ENCODE peak calls at places on chromosomes 12 and 14, in four cellular contexts. R is HCT116, O is H1, G is GM12878. A is an unnamed sample.

GRCh38 chr12:116366456-116366776 is 88.9 kb upstream of the MED13L start:
- DNase-seq in R (no peak), G (no peak), O (no peak), A (no peak)

GRCh38 chr14:85537526-85537925 is 7.6 kb downstream of the FLRT2 start:
- DNase-seq in G (no peak), R (no peak), O (no peak), A (no peak)

GRCh38 chr12:51322452-51322851 is 1.5 kb downstream of the BIN2 start:
- DNase-seq in R (no peak), G (peak), O (no peak), A (no peak)

GRCh38 chr14:102557434-102558226 is 34.8 kb upstream of the RCOR1 start:
- DNase-seq in G (no peak), O (no peak), R (no peak), A (no peak)

GRCh38 chr12:25382311-25383106 is 131.8 kb upstream of the KRAS start:
- DNase-seq in O (no peak), R (no peak), G (no peak), A (no peak)

GRCh38 chr12:19151298-19151697 is 21.8 kb downstream of the PLEKHA5 start:
- DNase-seq in G (no peak), R (no peak), O (no peak), A (no peak)

GRCh38 chr14:76351941-76352340 is 24.0 kb upstream of the ESRRB start:
- DNase-seq in R (no peak), G (no peak), O (no peak), A (no peak)

GRCh38 chr14:49950275-49951250 is 57.7 kb downstream of the ARF6 start:
- DNase-seq in R (peak), O (no peak), G (no peak), A (no peak)

GRCh38 chr12:108313236-108313608 is 25.9 kb downstream of the CMKLR1 start:
- DNase-seq in R (no peak), G (no peak), O (no peak), A (no peak)

GRCh38 chr12:7376196-7376595 is 67.8 kb downstream of the CD163L1 start:
- DNase-seq in O (no peak), R (no peak), G (no peak), A (no peak)

GRCh38 chr14:73888971-73889370 is 2.3 kb downstream of the ZNF410 start:
- DNase-seq in G (no peak), R (no peak), O (no peak), A (no peak)

GRCh38 chr14:59507063-59507751 is 22.9 kb downstream of the JKAMP start:
- DNase-seq in R (peak), O (peak), G (no peak), A (peak)

GRCh38 chr12:91493308-91493707 is 310.7 kb upstream of the DCN start:
- DNase-seq in R (no peak), G (no peak), O (no peak), A (no peak)

GRCh38 chr14:96215845-96216244 is 11.2 kb downstream of the BDKRB2 start:
- DNase-seq in R (no peak), O (no peak), G (no peak), A (no peak)

GRCh38 chr12:57887631-57888406 is 41.3 kb upstream of the CTDSP2 start:
- DNase-seq in O (no peak), G (no peak), R (no peak), A (no peak)

GRCh38 chr14:102516531-102517411 is 7.2 kb upstream of the ANKRD9 start:
- DNase-seq in R (no peak), O (peak), G (no peak), A (peak)

GRCh38 chr14:59826150-59826549 is 44.4 kb downstream of the RTN1 start:
- DNase-seq in O (no peak), R (no peak), G (no peak), A (no peak)

GRCh38 chr12:559208-559905 is 99.6 kb downstream of the B4GALNT3 start:
- DNase-seq in R (no peak), G (no peak), O (no peak), A (no peak)

GRCh38 chr14:72758420-72758819 is 135.5 kb downstream of the DPF3 start:
- DNase-seq in R (no peak), G (no peak), O (no peak), A (no peak)

GRCh38 chr14:55019968-55020554 is 6.8 kb downstream of the WDHD1 start:
- DNase-seq in R (no peak), O (no peak), G (no peak), A (no peak)

GRCh38 chr14:100192250-100192671 is 32.8 kb upstream of the DEGS2 start:
- DNase-seq in G (no peak), O (peak), R (no peak), A (no peak)

GRCh38 chr12:21697829-21698630 is 40.4 kb upstream of the LDHB start:
- DNase-seq in O (no peak), G (no peak), R (peak), A (peak)

GRCh38 chr14:49951946-49952345 is 59.1 kb downstream of the ARF6 start:
- DNase-seq in G (no peak), O (no peak), R (no peak), A (no peak)

GRCh38 chr14:53519137-53519536 is 366.0 kb upstream of the DDHD1 start:
- DNase-seq in G (no peak), R (no peak), O (no peak), A (no peak)

GRCh38 chr14:93926209-93926872 is 803 bp upstream of the FAM181A start:
- DNase-seq in G (no peak), R (no peak), O (no peak), A (no peak)

GRCh38 chr14:103224996-103225874 is 102.0 kb downstream of the TNFAIP2 start:
- DNase-seq in G (no peak), R (no peak), O (no peak), A (no peak)

GRCh38 chr12:118332511-118332910 is 40.2 kb downstream of the TAOK3 start:
- DNase-seq in R (no peak), O (no peak), G (no peak), A (no peak)

GRCh38 chr12:116598341-116599284 is 39.4 kb downstream of the MAP1LC3B2 start:
- DNase-seq in R (no peak), O (no peak), G (no peak), A (peak)

GRCh38 chr14:100305446-100306255 is 593 bp downstream of the SLC25A29 start:
- DNase-seq in O (peak), R (no peak), G (no peak), A (peak)

GRCh38 chr12:3199551-3200031 is 122.4 kb downstream of the TSPAN9 start:
- DNase-seq in R (no peak), G (no peak), O (peak), A (no peak)

GRCh38 chr14:53306926-53307325 is 153.8 kb upstream of the DDHD1 start:
- DNase-seq in O (no peak), G (no peak), R (no peak), A (no peak)

GRCh38 chr14:86915416-86915815 is 1077.6 kb downstream of the GALC start:
- DNase-seq in G (no peak), R (no peak), O (no peak), A (no peak)

GRCh38 chr12:8886515-8887284 is 27.6 kb upstream of the PHC1 start:
- DNase-seq in R (no peak), O (no peak), G (no peak), A (peak)

GRCh38 chr12:8890313-8891084 is 23.8 kb upstream of the PHC1 start:
- DNase-seq in O (peak), G (peak), R (no peak), A (peak)

DNA sequence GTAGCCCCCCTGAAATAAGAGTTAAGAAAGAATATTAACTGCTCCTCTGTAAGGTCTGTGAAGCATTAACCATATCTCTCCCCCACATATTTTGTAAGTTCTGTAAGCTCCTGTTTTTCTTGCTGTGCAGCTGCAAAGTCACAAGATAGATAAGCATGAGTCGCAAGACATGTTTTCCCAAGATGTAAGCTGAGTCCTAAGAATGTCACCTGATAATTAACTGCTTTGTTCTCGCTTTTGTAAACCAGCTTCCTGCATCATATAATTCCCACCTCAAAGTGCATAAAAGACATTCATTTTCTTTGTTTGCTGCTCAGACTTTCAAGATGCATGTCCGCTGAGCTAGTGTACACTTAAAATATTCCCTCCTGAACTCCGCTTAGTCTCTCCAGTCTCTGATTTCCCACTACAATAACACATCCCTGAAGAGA is 27.0 kb upstream of the PHC1 start:
- DNase-seq in O (no peak), G (no peak), R (no peak), A (peak)
- TF ChIP-seq EGR1 in O (no peak), G (no peak), R (no peak), A (no peak)

DNA sequence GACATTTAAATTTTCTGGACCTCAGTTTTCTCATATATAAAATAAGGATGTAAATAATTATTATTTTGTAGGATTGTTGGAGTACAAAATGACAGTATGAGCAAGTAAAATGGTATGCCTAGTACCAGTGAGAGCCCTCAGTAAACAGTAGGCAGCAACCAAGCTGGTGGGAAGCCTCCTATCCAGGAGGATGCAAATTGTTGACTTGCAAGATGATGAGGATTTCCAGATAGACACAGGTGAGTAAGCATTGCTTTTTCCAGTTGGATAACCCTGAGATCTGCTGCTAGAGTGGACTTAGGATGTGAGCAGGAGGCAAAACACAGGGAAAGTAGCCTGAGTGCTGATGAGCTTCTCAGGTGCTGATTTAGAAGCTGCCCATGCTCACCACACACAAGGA is 28.2 kb upstream of the AMIGO2 start:
- DNase-seq in O (no peak), R (no peak), G (no peak), A (no peak)
- TF ChIP-seq SRF in O (no peak), R (no peak), G (no peak), A (no peak)

GRCh38 chr14:51540364-51540763 is 111.3 kb upstream of the FRMD6 start:
- DNase-seq in G (no peak), O (no peak), R (no peak), A (no peak)
- TF ChIP-seq EGR1 in G (no peak), O (no peak), R (no peak), A (no peak)

DNA sequence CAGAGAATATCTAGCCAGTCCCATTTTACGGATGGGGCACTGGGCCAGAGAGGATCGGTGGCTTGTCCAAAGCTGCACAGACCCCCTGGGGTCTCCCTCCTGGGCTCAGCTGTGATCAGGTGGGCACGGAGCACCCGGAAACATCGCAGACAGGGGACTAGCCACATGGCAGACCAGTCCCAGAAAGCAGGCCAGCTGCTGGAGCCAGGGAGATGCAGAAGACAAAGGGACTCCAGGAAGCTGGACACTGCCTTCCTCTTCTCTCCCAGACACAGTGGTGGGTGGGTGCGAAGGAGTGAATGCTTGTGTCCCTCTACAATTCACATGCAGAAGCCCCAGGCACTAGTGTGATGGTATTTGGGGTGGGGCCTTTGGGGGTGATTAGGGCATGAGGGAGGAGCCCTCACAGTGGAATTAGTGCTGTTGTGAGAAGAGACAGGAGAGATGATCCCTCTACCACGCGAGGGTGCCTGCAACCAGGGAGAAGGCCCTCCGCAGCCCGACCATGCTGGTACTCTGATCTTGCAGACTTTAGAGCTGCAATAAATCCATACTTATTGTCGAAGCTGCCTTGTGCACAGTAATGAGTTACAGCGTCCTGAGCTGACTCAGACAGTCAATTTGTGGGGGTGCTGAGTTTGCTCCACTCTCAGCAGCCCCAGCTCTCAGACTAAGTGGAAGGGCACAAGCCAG is 95.2 kb downstream of the CALM1 start:
- DNase-seq in G (no peak), O (no peak), R (no peak), A (no peak)
- TF ChIP-seq SRF in G (no peak), O (no peak), R (no peak), A (no peak)

DNA sequence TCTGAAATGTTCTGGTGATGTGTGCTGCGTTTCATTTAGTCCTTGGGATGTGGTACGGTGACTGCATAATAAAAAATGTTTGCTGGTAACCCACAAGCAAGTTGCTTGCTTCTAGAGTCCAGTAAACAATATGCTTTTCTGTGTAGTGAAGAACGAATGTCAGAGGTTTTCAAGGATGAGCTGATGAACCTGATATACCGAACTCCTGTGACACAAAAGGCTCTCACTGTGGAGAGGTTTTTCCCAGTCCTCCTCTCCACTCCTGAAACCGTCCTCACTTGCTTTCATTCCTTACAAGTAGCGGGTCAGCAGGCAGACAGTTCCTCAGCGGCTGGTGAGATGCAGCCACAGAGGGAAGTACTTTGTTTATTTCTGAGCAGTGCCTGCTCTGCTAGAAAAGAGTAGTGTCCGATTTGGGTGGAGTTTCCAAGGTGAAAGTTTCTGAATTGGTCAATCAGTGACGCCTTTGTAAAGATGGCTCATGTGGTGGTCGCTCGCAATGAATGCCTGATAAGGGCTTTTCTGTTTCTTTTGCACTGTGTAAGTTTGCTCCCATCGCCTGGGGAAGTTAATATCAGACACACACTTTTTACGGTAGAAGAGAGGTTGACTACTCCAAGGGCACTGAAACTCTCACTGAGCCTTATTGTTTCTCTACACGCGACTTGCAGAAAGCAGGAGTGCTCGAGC is 3.0 kb downstream of the ETV6 start:
- DNase-seq in O (no peak), R (no peak), G (peak), A (peak)
- TF ChIP-seq EGR1 in O (no peak), R (no peak), G (no peak), A (no peak)

GRCh38 chr12:64403708-64404469 is at the start of gene XPOT:
- DNase-seq in G (peak), R (peak), O (peak), A (peak)

GRCh38 chr12:64400041-64400440 is 4.2 kb upstream of the XPOT start:
- DNase-seq in O (no peak), R (no peak), G (no peak), A (no peak)

GRCh38 chr12:64402181-64402580 is 2.0 kb upstream of the XPOT start:
- DNase-seq in O (no peak), G (no peak), R (no peak), A (no peak)

GRCh38 chr12:64407342-64408223 is 3.4 kb downstream of the XPOT start:
- DNase-seq in G (no peak), O (no peak), R (no peak), A (peak)

DNA sequence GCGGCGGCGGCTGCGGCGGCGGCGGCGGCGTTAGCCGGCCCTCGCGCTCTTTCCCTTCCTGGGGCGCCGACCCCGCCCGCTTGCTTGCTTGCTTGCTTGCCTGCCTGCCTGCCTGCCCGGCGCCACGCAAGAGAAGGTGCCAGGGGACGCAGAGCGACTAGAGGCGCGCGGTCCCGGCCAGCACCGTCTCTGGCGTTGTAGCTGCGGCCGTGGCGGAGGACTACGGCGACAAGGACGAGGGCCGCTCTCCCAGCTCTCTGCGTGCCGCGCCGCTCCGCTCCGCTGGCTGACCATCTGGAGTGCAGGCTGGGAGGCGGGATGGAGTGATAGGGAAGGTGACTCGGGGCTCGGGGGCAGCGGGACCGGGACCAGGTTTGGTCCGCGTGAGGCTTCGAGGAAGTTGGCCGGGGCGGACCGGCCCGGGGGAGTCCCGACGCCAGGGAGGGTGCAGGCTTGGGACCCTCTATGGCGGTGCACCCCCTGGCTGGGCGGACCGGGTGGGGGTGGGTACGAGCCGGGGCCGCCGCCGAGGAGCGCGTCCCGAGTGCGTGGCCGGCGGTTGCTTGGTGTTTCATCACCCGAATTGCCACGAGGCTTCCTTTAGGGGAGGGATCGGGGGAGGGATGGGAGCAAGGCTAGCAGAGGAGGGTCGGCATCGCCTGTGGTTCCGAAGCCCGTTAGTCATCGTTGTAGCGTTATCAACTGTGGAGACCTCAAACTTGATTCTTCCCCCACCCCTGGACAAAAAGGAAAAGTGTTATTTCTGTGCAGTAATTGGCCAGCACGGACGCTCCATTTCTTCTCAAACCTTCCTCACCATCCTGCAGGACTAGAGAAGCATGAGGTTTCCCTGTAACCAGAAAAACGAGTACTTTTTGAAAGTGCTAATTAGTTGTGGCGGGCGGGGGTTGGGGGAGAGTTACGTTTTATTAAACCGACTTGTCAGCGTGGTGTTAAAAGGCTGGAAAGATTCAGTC is 566 bp downstream of the XPOT start:
- DNase-seq in R (no peak), O (peak), G (no peak), A (peak)
- TF ChIP-seq SRF in R (no peak), O (no peak), G (no peak), A (no peak)

DNA sequence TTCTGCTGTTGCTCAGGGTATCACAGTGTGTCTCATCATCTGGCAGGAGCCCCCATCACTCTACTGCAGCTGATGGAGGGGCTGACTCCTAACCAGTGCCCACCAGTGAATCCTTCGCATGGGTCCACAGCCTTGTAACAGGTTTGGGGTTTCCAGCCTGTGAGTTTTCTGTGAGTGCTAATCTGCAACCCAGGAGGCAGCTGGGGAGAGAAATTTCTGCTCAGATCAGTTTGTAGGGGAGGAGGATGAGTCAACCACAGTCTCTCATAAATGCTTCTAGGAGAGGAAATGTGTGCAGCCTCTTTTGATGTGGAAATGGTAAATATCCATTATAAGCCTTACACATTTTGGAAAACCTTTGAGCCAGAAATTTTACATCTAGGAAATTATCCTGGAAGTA is 871.3 kb downstream of the AACS start:
- DNase-seq in G (no peak), O (no peak), R (no peak), A (no peak)
- TF ChIP-seq EGR1 in G (no peak), O (no peak), R (no peak), A (no peak)

DNA sequence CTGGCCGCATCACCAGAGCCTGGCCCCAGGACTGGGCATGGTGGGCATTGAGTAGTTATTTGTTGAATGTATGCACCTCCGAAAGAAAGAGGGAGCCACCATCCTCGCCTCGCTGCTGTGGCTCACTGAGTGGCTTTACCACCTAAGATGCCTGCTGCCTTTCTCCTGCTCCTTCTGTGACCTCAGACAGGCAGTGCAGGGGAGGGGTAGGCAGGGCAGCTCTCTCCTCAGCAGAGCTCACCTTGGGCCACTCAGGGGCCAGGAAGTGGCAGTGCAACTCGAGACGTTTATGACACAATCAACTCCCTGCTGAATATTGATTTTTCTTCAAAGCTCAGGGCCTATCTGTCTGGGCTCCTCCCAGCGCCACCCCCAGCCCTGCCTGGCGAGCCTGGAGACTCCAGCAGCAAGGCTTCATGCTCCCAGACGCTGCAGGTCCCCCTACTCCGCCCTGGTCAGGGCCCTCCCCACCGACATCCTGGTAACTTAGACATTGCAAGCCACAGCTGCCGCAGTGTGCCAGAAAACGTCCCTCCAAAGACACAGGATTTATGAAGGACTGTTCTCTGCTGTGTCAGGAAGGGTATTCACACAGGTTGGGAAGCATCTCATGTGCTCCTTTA is 84.3 kb upstream of the DIO3 start:
- DNase-seq in R (peak), O (peak), G (no peak), A (no peak)
- TF ChIP-seq SRF in R (no peak), O (no peak), G (no peak), A (no peak)

A was measured in K562.